ENCODE peak calls at places on chromosomes 12 and 14, in six cellular contexts. P is fibroblast of mammary gland; U is astrocyte of the spinal cord; B is esophagus squamous epithelium; S is uterus; D is CD8-positive, alpha-beta T cell. V is an unnamed sample.

GRCh38 chr14:51922624-51923023 is 62.2 kb downstream of the GNG2 start:
- DNase-seq in B (no peak), S (no peak), U (peak; percentile 45), D (no peak), P (no peak), V (no peak)

GRCh38 chr12:131540138-131540623 is 170.7 kb upstream of the SFSWAP start:
- DNase-seq in B (no peak), S (no peak), D (no peak), P (no peak), U (no peak), V (no peak)

GRCh38 chr12:108305520-108305919 is 33.6 kb downstream of the CMKLR1 start:
- DNase-seq in S (peak; percentile 94), B (no peak), P (peak; percentile 93), U (peak; percentile 79), D (no peak), V (peak; percentile 87)

GRCh38 chr12:102484017-102484731 is 3.8 kb upstream of the IGF1 start:
- DNase-seq in D (peak; percentile 41), B (no peak), P (peak; percentile 66), S (peak; percentile 55), U (peak; percentile 58), V (no peak)

GRCh38 chr12:123519151-123520001 is 14.1 kb downstream of the RILPL1 start:
- DNase-seq in S (no peak), U (peak; percentile 90), D (no peak), P (peak; percentile 35), B (no peak), V (peak; percentile 47)

GRCh38 chr12:18320036-18320617 is 58.8 kb downstream of the PIK3C2G start:
- DNase-seq in B (no peak), S (no peak), P (peak; percentile 69), U (peak; percentile 75), D (no peak), V (no peak)

GRCh38 chr14:68695326-68695768 is 97.5 kb downstream of the ZFP36L1 start:
- DNase-seq in D (peak; percentile 30), P (peak; percentile 100), U (peak; percentile 99), B (no peak), S (peak; percentile 92), V (peak; percentile 41)

GRCh38 chr14:92644601-92645515 is 103.6 kb downstream of the LGMN start:
- DNase-seq in D (no peak), S (no peak), U (no peak), B (no peak), P (no peak), V (no peak)

GRCh38 chr12:46264057-46264456 is 4.8 kb downstream of the SLC38A1 start:
- DNase-seq in D (no peak), S (no peak), P (peak; percentile 47), B (no peak), U (no peak), V (no peak)

GRCh38 chr12:86660488-86661171 is 404.4 kb upstream of the MGAT4C start:
- DNase-seq in P (peak; percentile 83), S (no peak), D (no peak), U (peak; percentile 47), B (no peak), V (no peak)

GRCh38 chr14:55430024-55430690 is 10.3 kb downstream of the TBPL2 start:
- DNase-seq in B (no peak), P (peak; percentile 87), S (peak; percentile 36), U (peak; percentile 79), D (peak; percentile 45), V (peak; percentile 19)

GRCh38 chr14:45181329-45181728 is 45.6 kb downstream of the FANCM start:
- DNase-seq in D (no peak), S (no peak), P (no peak), B (no peak), U (peak; percentile 27), V (no peak)

GRCh38 chr12:126397071-126397571 is 1331.9 kb downstream of the AACS start:
- DNase-seq in U (peak; percentile 45), S (no peak), P (peak; percentile 46), B (no peak), D (no peak), V (no peak)

GRCh38 chr14:96717116-96717515 is 80.1 kb upstream of the VRK1 start:
- DNase-seq in S (no peak), B (no peak), P (no peak), U (no peak), D (no peak), V (no peak)

GRCh38 chr12:117033382-117034045 is 65.7 kb downstream of the TESC start:
- DNase-seq in D (no peak), B (no peak), P (no peak), S (no peak), U (no peak), V (no peak)

GRCh38 chr14:68539311-68539737 is 253.5 kb downstream of the ZFP36L1 start:
- DNase-seq in S (no peak), D (no peak), U (no peak), P (no peak), B (no peak), V (no peak)

GRCh38 chr12:117226505-117226904 is 36.2 kb upstream of the FBXO21 start:
- DNase-seq in S (no peak), D (no peak), P (no peak), U (no peak), B (no peak), V (no peak)

GRCh38 chr14:91416744-91417133 is 881 bp downstream of the CCDC88C start:
- DNase-seq in P (no peak), B (no peak), U (no peak), S (no peak), D (no peak), V (no peak)

GRCh38 chr12:6792522-6793201 is 3.3 kb downstream of the CD4 start:
- DNase-seq in D (peak; percentile 34), B (no peak), P (no peak), U (peak; percentile 9), S (no peak), V (no peak)

DNA sequence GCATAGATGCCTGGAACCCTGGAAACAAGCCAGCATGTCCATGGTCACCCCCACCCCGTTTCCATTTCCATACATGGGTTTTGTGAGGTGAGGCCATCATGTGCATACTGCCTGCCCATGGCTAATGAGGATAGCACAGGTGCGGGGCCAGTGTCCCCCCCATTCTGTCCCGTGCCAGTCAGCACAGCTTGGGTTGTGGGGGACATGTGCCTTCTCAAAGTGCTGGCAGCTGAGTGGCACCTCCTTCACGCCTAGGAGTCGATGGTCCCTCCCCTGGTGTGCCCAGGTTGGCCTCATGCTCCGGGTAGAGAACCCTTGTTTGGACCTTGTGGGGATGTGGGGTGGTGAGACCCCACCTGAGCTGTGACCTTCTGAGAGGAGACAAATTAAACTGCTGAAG is 7.2 kb downstream of the YY1 start:
- DNase-seq in B (no peak), U (no peak), P (no peak), D (no peak), S (no peak), V (no peak)
- H3K4me3 ChIP-seq in B (no peak overlapping the region), U (no peak overlapping the region), P (no peak overlapping the region), D (no peak overlapping the region), S (no peak overlapping the region), V (no peak overlapping the region)

GRCh38 chr14:24132976-24133375 is 2.5 kb downstream of the FITM1 start:
- DNase-seq in B (no peak), P (no peak), S (no peak), U (no peak), D (no peak), V (no peak)
- H3K4me3 ChIP-seq in B (no peak overlapping the region), P (no peak overlapping the region), S (no peak overlapping the region), U (no peak overlapping the region), D (no peak overlapping the region), V (no peak overlapping the region)

GRCh38 chr14:24308342-24309124 is 756 bp upstream of the CIDEB start:
- DNase-seq in S (no peak), U (no peak), B (no peak), P (no peak), D (no peak), V (no peak)
- H3K4me3 ChIP-seq in S (no peak overlapping the region), U (no peak overlapping the region), B (no peak overlapping the region), P (no peak overlapping the region), D (no peak overlapping the region), V (no peak overlapping the region)

GRCh38 chr14:61747342-61747741 is 14.9 kb upstream of the SNAPC1 start:
- DNase-seq in B (no peak), U (peak; percentile 3), P (no peak), D (no peak), S (no peak), V (no peak)

GRCh38 chr14:61739133-61739532 is 23.1 kb upstream of the SNAPC1 start:
- DNase-seq in P (no peak), D (no peak), U (no peak), S (no peak), B (no peak), V (no peak)

GRCh38 chr14:61742383-61742782 is 19.8 kb upstream of the SNAPC1 start:
- DNase-seq in B (no peak), U (no peak), S (no peak), P (no peak), D (no peak), V (no peak)

GRCh38 chr14:61749264-61749663 is 13.0 kb upstream of the SNAPC1 start:
- DNase-seq in D (no peak), S (no peak), B (no peak), P (peak; percentile 47), U (peak; percentile 26), V (no peak)

DNA sequence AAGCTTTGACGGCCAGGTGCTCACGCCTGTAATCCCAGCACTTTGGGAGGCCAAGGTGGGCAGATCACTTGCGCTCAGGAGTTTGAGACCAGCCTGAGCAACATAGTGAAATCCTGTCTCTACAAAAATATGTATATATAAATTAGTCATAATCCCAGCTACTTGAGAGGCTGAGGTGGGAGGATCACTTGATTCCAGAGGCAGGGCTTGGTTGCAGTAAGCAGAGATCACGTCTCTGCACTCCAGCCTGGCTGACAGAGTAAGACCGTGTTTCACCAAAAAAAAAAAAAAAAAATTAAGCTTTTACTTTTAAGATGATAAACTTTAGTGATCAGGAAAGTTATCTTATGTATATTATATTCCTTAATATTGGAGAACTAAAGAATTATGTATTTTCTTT is 18.0 kb upstream of the SNAPC1 start:
- DNase-seq in U (no peak), S (no peak), D (no peak), P (no peak), B (no peak), V (no peak)
- H3K4me3 ChIP-seq in U (no peak overlapping the region), S (no peak overlapping the region), D (no peak overlapping the region), P (no peak overlapping the region), B (no peak overlapping the region), V (no peak overlapping the region)

V was measured in thoracic aorta.